ENCODE peak calls at places on chromosome 3, in five cellular contexts. One of them, this sample, is unnamed.
A peak's percentile ranks its signal among the peaks of the same experiment; 100 is the strongest.

GRCh38 chr3:33865133-33865532 is 66.7 kb downstream of the PDCD6IP start:
- DNase-seq in SK-N-SH: no peak
- DNase-seq in HCT116: no peak
- DNase-seq in GM12878: no peak
- DNase-seq in H1: no peak
- DNase-seq in this sample: no peak

GRCh38 chr3:46710229-46710628 is 7.4 kb downstream of the PRSS50 start:
- DNase-seq in GM12878: no peak
- DNase-seq in SK-N-SH: no peak
- DNase-seq in HCT116: no peak
- DNase-seq in H1: no peak
- DNase-seq in this sample: no peak

GRCh38 chr3:192812736-192813383 is 85.5 kb upstream of the FGF12 start:
- DNase-seq in GM12878: no peak
- DNase-seq in H1: no peak
- DNase-seq in HCT116: peak; percentile 49
- DNase-seq in SK-N-SH: no peak
- DNase-seq in this sample: no peak

GRCh38 chr3:126716057-126716456 is 12.0 kb downstream of the CHCHD6 start:
- DNase-seq in GM12878: no peak
- DNase-seq in H1: no peak
- DNase-seq in SK-N-SH: no peak
- DNase-seq in HCT116: no peak
- DNase-seq in this sample: no peak

GRCh38 chr3:115239717-115240116 is 92.6 kb upstream of the ZBTB20 start:
- DNase-seq in GM12878: no peak
- DNase-seq in H1: no peak
- DNase-seq in HCT116: peak; percentile 90
- DNase-seq in SK-N-SH: peak; percentile 54
- DNase-seq in this sample: no peak

GRCh38 chr3:14806641-14807263 is 12.0 kb upstream of the FGD5 start:
- DNase-seq in GM12878: no peak
- DNase-seq in HCT116: no peak
- DNase-seq in H1: no peak
- DNase-seq in SK-N-SH: no peak
- DNase-seq in this sample: no peak

GRCh38 chr3:15294914-15295313 is 37.5 kb downstream of the SH3BP5 start:
- DNase-seq in H1: no peak
- DNase-seq in SK-N-SH: no peak
- DNase-seq in HCT116: no peak
- DNase-seq in GM12878: no peak
- DNase-seq in this sample: no peak

GRCh38 chr3:127682576-127682975 is 9.8 kb downstream of the ABTB1 start:
- DNase-seq in H1: no peak
- DNase-seq in GM12878: no peak
- DNase-seq in SK-N-SH: no peak
- DNase-seq in HCT116: no peak
- DNase-seq in this sample: no peak

GRCh38 chr3:149506540-149506939 is 32.0 kb downstream of the TM4SF4 start:
- DNase-seq in SK-N-SH: no peak
- DNase-seq in HCT116: no peak
- DNase-seq in GM12878: no peak
- DNase-seq in H1: no peak
- DNase-seq in this sample: no peak

GRCh38 chr3:176147251-176147650 is 1050.0 kb downstream of the TBL1XR1 start:
- DNase-seq in H1: no peak
- DNase-seq in GM12878: no peak
- DNase-seq in HCT116: no peak
- DNase-seq in SK-N-SH: no peak
- DNase-seq in this sample: no peak

GRCh38 chr3:161266731-161267150 is 45.6 kb downstream of the NMD3 start:
- DNase-seq in H1: no peak
- DNase-seq in SK-N-SH: no peak
- DNase-seq in HCT116: no peak
- DNase-seq in GM12878: no peak
- DNase-seq in this sample: no peak

GRCh38 chr3:185649414-185649813 is 63.3 kb downstream of the SENP2 start:
- DNase-seq in SK-N-SH: no peak
- DNase-seq in GM12878: no peak
- DNase-seq in HCT116: no peak
- DNase-seq in H1: no peak
- DNase-seq in this sample: no peak

GRCh38 chr3:176514297-176514696 is 683.0 kb downstream of the TBL1XR1 start:
- DNase-seq in H1: peak; percentile 47
- DNase-seq in SK-N-SH: no peak
- DNase-seq in GM12878: no peak
- DNase-seq in HCT116: peak; percentile 62
- DNase-seq in this sample: peak; percentile 35

GRCh38 chr3:67655364-67656121 is 1.1 kb upstream of the SUCLG2 start:
- DNase-seq in SK-N-SH: no peak
- DNase-seq in HCT116: no peak
- DNase-seq in H1: no peak
- DNase-seq in GM12878: peak; percentile 57
- DNase-seq in this sample: no peak

GRCh38 chr3:126194713-126195305 is 14.4 kb upstream of the ALDH1L1 start:
- DNase-seq in H1: no peak
- DNase-seq in SK-N-SH: no peak
- DNase-seq in GM12878: no peak
- DNase-seq in HCT116: no peak
- DNase-seq in this sample: peak; percentile 60

GRCh38 chr3:121642601-121643314 is 17.9 kb downstream of the HCLS1 start:
- DNase-seq in SK-N-SH: no peak
- DNase-seq in GM12878: no peak
- DNase-seq in HCT116: no peak
- DNase-seq in H1: no peak
- DNase-seq in this sample: no peak

GRCh38 chr3:155093261-155093660 is 13.1 kb downstream of the MME start:
- DNase-seq in SK-N-SH: no peak
- DNase-seq in HCT116: no peak
- DNase-seq in H1: no peak
- DNase-seq in GM12878: no peak
- DNase-seq in this sample: no peak

GRCh38 chr3:121295966-121296365 is 249.8 kb downstream of the POLQ start:
- DNase-seq in GM12878: no peak
- DNase-seq in H1: no peak
- DNase-seq in SK-N-SH: no peak
- DNase-seq in HCT116: no peak
- DNase-seq in this sample: no peak

GRCh38 chr3:107370902-107371301 is 6.3 kb upstream of the CCDC54 start:
- DNase-seq in HCT116: no peak
- DNase-seq in H1: no peak
- DNase-seq in SK-N-SH: no peak
- DNase-seq in GM12878: no peak
- DNase-seq in this sample: peak; percentile 7

GRCh38 chr3:45232531-45232930 is 6.4 kb upstream of the TMEM158 start:
- DNase-seq in H1: no peak
- DNase-seq in GM12878: no peak
- DNase-seq in SK-N-SH: no peak
- DNase-seq in HCT116: no peak
- DNase-seq in this sample: no peak

GRCh38 chr3:124707667-124708066 is 22.6 kb upstream of the UMPS start:
- DNase-seq in H1: no peak
- DNase-seq in GM12878: no peak
- DNase-seq in HCT116: no peak
- DNase-seq in SK-N-SH: no peak
- DNase-seq in this sample: peak; percentile 45

DNA sequence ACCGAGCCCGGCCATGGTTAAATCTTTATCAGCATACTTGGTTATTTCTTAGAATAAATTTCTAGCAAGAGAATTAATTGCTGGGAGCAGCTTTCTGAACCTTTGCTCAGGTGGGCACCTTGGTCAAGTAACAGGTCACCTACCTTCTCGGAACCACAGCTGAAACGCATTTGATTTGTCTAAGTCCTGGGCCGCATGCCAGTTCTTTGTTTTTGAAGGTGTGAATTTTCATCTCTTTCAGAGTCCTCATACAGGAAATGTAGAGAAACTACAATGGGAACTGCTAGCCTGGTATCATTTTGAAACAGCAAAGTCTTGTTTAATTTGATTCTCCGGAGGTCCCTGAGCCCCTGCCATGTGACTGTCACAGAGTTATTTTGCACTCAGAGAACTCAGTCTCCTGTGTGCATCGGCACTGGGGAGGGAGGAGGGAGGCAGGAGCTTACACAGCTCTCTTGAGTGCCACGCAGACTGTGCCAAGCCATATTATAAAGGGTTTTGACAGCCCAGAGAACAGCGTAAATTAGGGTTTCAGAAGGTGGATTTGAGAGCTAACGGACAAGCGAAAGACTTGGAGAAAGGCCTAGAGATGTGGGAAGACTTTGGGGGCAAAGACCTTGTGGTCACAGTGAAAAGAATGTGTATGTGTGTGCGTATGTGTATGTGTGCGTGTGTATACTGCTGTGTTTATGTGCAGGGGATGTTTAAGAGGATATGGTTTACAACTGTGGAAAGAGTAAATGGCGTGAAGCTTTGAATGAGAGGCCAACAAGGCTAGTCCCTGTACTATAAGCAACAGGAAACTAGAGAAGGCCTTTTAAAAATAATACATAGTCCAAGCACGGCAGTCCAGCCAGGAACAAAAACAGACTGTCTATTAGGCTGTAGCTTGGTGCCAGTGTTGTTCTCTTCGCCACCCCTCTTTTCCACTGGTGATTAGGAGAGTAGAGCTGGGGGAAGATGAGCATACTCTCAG is 61.8 kb upstream of the ATP13A3 start:
- DNase-seq in H1: no peak
- DNase-seq in SK-N-SH: no peak
- DNase-seq in HCT116: no peak
- DNase-seq in GM12878: no peak
- DNase-seq in this sample: no peak
- TF ChIP-seq JUND in H1: no peak
- TF ChIP-seq JUND in SK-N-SH: no peak
- TF ChIP-seq JUND in HCT116: no peak
- TF ChIP-seq JUND in GM12878: no peak
- TF ChIP-seq JUND in this sample: no peak

GRCh38 chr3:153166206-153166605 is 4.2 kb downstream of the RAP2B start:
- DNase-seq in HCT116: no peak
- DNase-seq in H1: no peak
- DNase-seq in SK-N-SH: no peak
- DNase-seq in GM12878: no peak
- DNase-seq in this sample: no peak
- TF ChIP-seq JUND in HCT116: no peak
- TF ChIP-seq JUND in H1: no peak
- TF ChIP-seq JUND in SK-N-SH: peak; percentile 5
- TF ChIP-seq JUND in GM12878: no peak
- TF ChIP-seq JUND in this sample: no peak

DNA sequence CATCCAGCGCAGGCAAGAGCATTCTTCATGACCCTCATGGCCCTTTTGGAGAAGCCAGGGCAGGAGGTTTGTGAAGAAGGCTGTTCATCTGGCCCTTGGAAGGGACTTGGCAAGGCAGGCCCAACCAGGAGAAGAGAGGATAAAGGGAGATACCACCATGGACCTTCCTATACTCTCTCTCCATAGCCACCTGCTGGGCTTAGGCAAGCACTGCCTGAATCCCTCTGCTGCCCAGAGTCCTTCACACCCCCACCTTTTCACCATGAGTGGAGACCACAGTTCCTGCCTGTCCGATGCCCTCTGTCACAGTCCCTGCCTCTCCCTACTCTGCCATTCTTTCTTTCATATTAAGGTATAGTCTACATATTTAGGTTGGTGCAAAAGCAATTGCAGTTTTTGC is 10.6 kb upstream of the SFMBT1 start:
- DNase-seq in GM12878: no peak
- DNase-seq in HCT116: no peak
- DNase-seq in SK-N-SH: peak; percentile 48
- DNase-seq in H1: no peak
- DNase-seq in this sample: no peak
- TF ChIP-seq JUND in GM12878: no peak
- TF ChIP-seq JUND in HCT116: no peak
- TF ChIP-seq JUND in SK-N-SH: no peak
- TF ChIP-seq JUND in H1: no peak
- TF ChIP-seq JUND in this sample: no peak

GRCh38 chr3:113560265-113560664 is 27.9 kb downstream of the SIDT1 start:
- DNase-seq in H1: no peak
- DNase-seq in HCT116: no peak
- DNase-seq in GM12878: no peak
- DNase-seq in SK-N-SH: no peak
- DNase-seq in this sample: no peak
- TF ChIP-seq JUND in H1: no peak
- TF ChIP-seq JUND in HCT116: no peak
- TF ChIP-seq JUND in GM12878: no peak
- TF ChIP-seq JUND in SK-N-SH: no peak
- TF ChIP-seq JUND in this sample: no peak

GRCh38 chr3:26368312-26368711 is 254.3 kb upstream of the LRRC3B start:
- DNase-seq in GM12878: no peak
- DNase-seq in SK-N-SH: no peak
- DNase-seq in H1: no peak
- DNase-seq in HCT116: no peak
- DNase-seq in this sample: peak; percentile 12
- TF ChIP-seq JUND in GM12878: no peak
- TF ChIP-seq JUND in SK-N-SH: no peak
- TF ChIP-seq JUND in H1: no peak
- TF ChIP-seq JUND in HCT116: no peak
- TF ChIP-seq JUND in this sample: no peak

GRCh38 chr3:191026746-191027145 is 164.3 kb upstream of the GMNC start:
- DNase-seq in HCT116: no peak
- DNase-seq in H1: no peak
- DNase-seq in SK-N-SH: no peak
- DNase-seq in GM12878: no peak
- DNase-seq in this sample: no peak
- TF ChIP-seq JUND in HCT116: no peak
- TF ChIP-seq JUND in H1: no peak
- TF ChIP-seq JUND in SK-N-SH: no peak
- TF ChIP-seq JUND in GM12878: no peak
- TF ChIP-seq JUND in this sample: no peak

GRCh38 chr3:104425416-104425815 is 941.3 kb upstream of the ALCAM start:
- DNase-seq in SK-N-SH: no peak
- DNase-seq in HCT116: no peak
- DNase-seq in H1: no peak
- DNase-seq in GM12878: no peak
- DNase-seq in this sample: no peak

GRCh38 chr3:104429727-104430126 is 937.0 kb upstream of the ALCAM start:
- DNase-seq in GM12878: no peak
- DNase-seq in SK-N-SH: no peak
- DNase-seq in H1: no peak
- DNase-seq in HCT116: no peak
- DNase-seq in this sample: no peak

GRCh38 chr3:104428526-104428925 is 938.2 kb upstream of the ALCAM start:
- DNase-seq in H1: no peak
- DNase-seq in SK-N-SH: no peak
- DNase-seq in HCT116: no peak
- DNase-seq in GM12878: no peak
- DNase-seq in this sample: no peak
- TF ChIP-seq JUND in H1: no peak
- TF ChIP-seq JUND in SK-N-SH: no peak
- TF ChIP-seq JUND in HCT116: no peak
- TF ChIP-seq JUND in GM12878: no peak
- TF ChIP-seq JUND in this sample: no peak

This sample was measured in T47D.